ENCODE peak calls at places on chromosomes 5 and 9, in ten cellular contexts. One of them, this sample, is unnamed.

GRCh38 chr9:105994970-105995369 is 300.6 kb downstream of the TMEM38B start:
- DNase-seq in hepatocyte: peak; percentile 26
- DNase-seq in astrocyte of the spinal cord: no peak
- DNase-seq in neural progenitor cell: no peak
- DNase-seq in GM12864: no peak
- DNase-seq in neural crest cell: no peak
- DNase-seq in left ventricle myocardium inferior: no peak
- DNase-seq in HepG2: no peak
- DNase-seq in AG10803: peak; percentile 3
- DNase-seq in kidney epithelial cell: peak; percentile 5
- DNase-seq in this sample: no peak

GRCh38 chr5:160341309-160341874 is 29.0 kb upstream of the CCNJL start:
- DNase-seq in hepatocyte: no peak
- DNase-seq in astrocyte of the spinal cord: no peak
- DNase-seq in neural progenitor cell: no peak
- DNase-seq in GM12864: no peak
- DNase-seq in neural crest cell: no peak
- DNase-seq in left ventricle myocardium inferior: no peak
- DNase-seq in HepG2: no peak
- DNase-seq in AG10803: no peak
- DNase-seq in kidney epithelial cell: no peak
- DNase-seq in this sample: no peak

GRCh38 chr5:40037703-40038102 is 612.9 kb upstream of the DAB2 start:
- DNase-seq in hepatocyte: peak; percentile 13
- DNase-seq in astrocyte of the spinal cord: no peak
- DNase-seq in neural progenitor cell: no peak
- DNase-seq in GM12864: no peak
- DNase-seq in neural crest cell: no peak
- DNase-seq in left ventricle myocardium inferior: no peak
- DNase-seq in HepG2: no peak
- DNase-seq in AG10803: no peak
- DNase-seq in kidney epithelial cell: no peak
- DNase-seq in this sample: no peak

GRCh38 chr5:144361406-144361805 is 190.7 kb downstream of the KCTD16 start:
- DNase-seq in hepatocyte: no peak
- DNase-seq in astrocyte of the spinal cord: no peak
- DNase-seq in neural progenitor cell: no peak
- DNase-seq in GM12864: no peak
- DNase-seq in neural crest cell: no peak
- DNase-seq in left ventricle myocardium inferior: no peak
- DNase-seq in HepG2: no peak
- DNase-seq in AG10803: no peak
- DNase-seq in kidney epithelial cell: no peak
- DNase-seq in this sample: no peak

GRCh38 chr5:78501411-78502338 is 141.3 kb downstream of the SCAMP1 start:
- DNase-seq in hepatocyte: no peak
- DNase-seq in astrocyte of the spinal cord: peak; percentile 46
- DNase-seq in neural progenitor cell: no peak
- DNase-seq in GM12864: no peak
- DNase-seq in neural crest cell: no peak
- DNase-seq in left ventricle myocardium inferior: no peak
- DNase-seq in HepG2: no peak
- DNase-seq in AG10803: peak; percentile 69
- DNase-seq in kidney epithelial cell: no peak
- DNase-seq in this sample: no peak

GRCh38 chr9:70258692-70259511 is at the start of gene SMC5:
- DNase-seq in hepatocyte: peak; percentile 97
- DNase-seq in astrocyte of the spinal cord: peak; percentile 94
- DNase-seq in neural progenitor cell: peak; percentile 93
- DNase-seq in GM12864: peak; percentile 73
- DNase-seq in neural crest cell: peak; percentile 82
- DNase-seq in left ventricle myocardium inferior: peak; percentile 91
- DNase-seq in HepG2: peak; percentile 80
- DNase-seq in AG10803: peak; percentile 93
- DNase-seq in kidney epithelial cell: no peak
- DNase-seq in this sample: peak; percentile 71

GRCh38 chr5:135126688-135127603 is 92.9 kb upstream of the PITX1 start:
- DNase-seq in hepatocyte: no peak
- DNase-seq in astrocyte of the spinal cord: no peak
- DNase-seq in neural progenitor cell: no peak
- DNase-seq in GM12864: no peak
- DNase-seq in neural crest cell: no peak
- DNase-seq in left ventricle myocardium inferior: no peak
- DNase-seq in HepG2: no peak
- DNase-seq in AG10803: no peak
- DNase-seq in kidney epithelial cell: peak; percentile 31
- DNase-seq in this sample: no peak

GRCh38 chr5:1801954-1802295 is 718 bp downstream of the NDUFS6 start:
- DNase-seq in hepatocyte: peak; percentile 37
- DNase-seq in astrocyte of the spinal cord: no peak
- DNase-seq in neural progenitor cell: peak; percentile 51
- DNase-seq in GM12864: no peak
- DNase-seq in neural crest cell: no peak
- DNase-seq in left ventricle myocardium inferior: no peak
- DNase-seq in HepG2: peak; percentile 24
- DNase-seq in AG10803: no peak
- DNase-seq in kidney epithelial cell: no peak
- DNase-seq in this sample: no peak

DNA sequence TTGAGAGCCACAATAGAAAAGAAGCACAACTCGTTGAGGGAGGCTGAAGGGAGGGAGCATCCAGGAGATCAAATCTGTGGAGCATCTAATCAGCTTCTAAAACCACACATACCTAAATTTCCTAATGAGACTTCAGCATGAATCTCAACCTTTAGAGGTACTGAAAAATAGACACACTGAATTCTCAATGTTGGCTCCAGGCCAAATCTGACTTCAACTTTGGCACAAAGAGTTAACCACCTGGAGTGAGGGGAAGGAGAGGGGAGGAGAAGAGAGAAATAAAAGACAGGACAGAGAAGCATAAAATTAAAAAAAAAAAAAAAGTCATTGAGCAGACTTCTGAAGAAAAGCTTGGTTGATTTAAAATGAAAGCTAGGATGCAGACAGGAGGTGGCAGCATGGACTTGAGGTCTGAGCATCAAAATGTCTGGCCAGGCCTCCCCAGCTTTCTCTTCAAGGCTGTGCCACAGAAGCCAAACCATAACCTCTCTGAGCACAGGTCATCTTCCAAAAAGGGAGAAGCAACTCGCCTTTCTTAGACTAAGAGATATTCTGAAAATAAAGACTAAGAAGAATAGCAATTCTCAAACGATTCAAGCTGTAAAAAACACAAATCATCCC is 205.6 kb downstream of the DENND1A start:
- DNase-seq in hepatocyte: peak; percentile 13
- DNase-seq in astrocyte of the spinal cord: peak; percentile 50
- DNase-seq in neural progenitor cell: no peak
- DNase-seq in GM12864: no peak
- DNase-seq in neural crest cell: no peak
- DNase-seq in left ventricle myocardium inferior: no peak
- DNase-seq in HepG2: no peak
- DNase-seq in AG10803: peak; percentile 69
- DNase-seq in kidney epithelial cell: no peak
- DNase-seq in this sample: no peak
- TF ChIP-seq CTCF in hepatocyte: peak; percentile 28
- TF ChIP-seq CTCF in astrocyte of the spinal cord: no peak
- TF ChIP-seq CTCF in neural progenitor cell: peak; percentile 12
- TF ChIP-seq CTCF in GM12864: no peak
- TF ChIP-seq CTCF in neural crest cell: no peak
- TF ChIP-seq CTCF in left ventricle myocardium inferior: peak; percentile 32
- TF ChIP-seq CTCF in HepG2: peak; percentile 35
- TF ChIP-seq CTCF in AG10803: peak; percentile 47
- TF ChIP-seq CTCF in kidney epithelial cell: no peak
- TF ChIP-seq CTCF in this sample: no peak

GRCh38 chr9:129007766-129008468 is 20.2 kb downstream of the SH3GLB2 start:
- DNase-seq in hepatocyte: peak; percentile 2
- DNase-seq in astrocyte of the spinal cord: no peak
- DNase-seq in neural progenitor cell: no peak
- DNase-seq in GM12864: no peak
- DNase-seq in neural crest cell: no peak
- DNase-seq in left ventricle myocardium inferior: no peak
- DNase-seq in HepG2: no peak
- DNase-seq in AG10803: no peak
- DNase-seq in kidney epithelial cell: no peak
- DNase-seq in this sample: no peak

GRCh38 chr9:129008469-129008965 is 19.6 kb downstream of the SH3GLB2 start:
- DNase-seq in hepatocyte: peak; percentile 8
- DNase-seq in astrocyte of the spinal cord: no peak
- DNase-seq in neural progenitor cell: no peak
- DNase-seq in GM12864: no peak
- DNase-seq in neural crest cell: no peak
- DNase-seq in left ventricle myocardium inferior: no peak
- DNase-seq in HepG2: no peak
- DNase-seq in AG10803: no peak
- DNase-seq in kidney epithelial cell: no peak
- DNase-seq in this sample: no peak

GRCh38 chr9:129006328-129007034 is 21.6 kb downstream of the SH3GLB2 start:
- DNase-seq in hepatocyte: peak; percentile 91
- DNase-seq in astrocyte of the spinal cord: peak; percentile 71
- DNase-seq in neural progenitor cell: peak; percentile 86
- DNase-seq in GM12864: no peak
- DNase-seq in neural crest cell: peak; percentile 65
- DNase-seq in left ventricle myocardium inferior: peak; percentile 58
- DNase-seq in HepG2: peak; percentile 67
- DNase-seq in AG10803: peak; percentile 73
- DNase-seq in kidney epithelial cell: no peak
- DNase-seq in this sample: peak; percentile 75

GRCh38 chr9:129005336-129005997 is 22.7 kb downstream of the SH3GLB2 start:
- DNase-seq in hepatocyte: peak; percentile 2
- DNase-seq in astrocyte of the spinal cord: no peak
- DNase-seq in neural progenitor cell: no peak
- DNase-seq in GM12864: no peak
- DNase-seq in neural crest cell: no peak
- DNase-seq in left ventricle myocardium inferior: no peak
- DNase-seq in HepG2: no peak
- DNase-seq in AG10803: no peak
- DNase-seq in kidney epithelial cell: no peak
- DNase-seq in this sample: no peak

DNA sequence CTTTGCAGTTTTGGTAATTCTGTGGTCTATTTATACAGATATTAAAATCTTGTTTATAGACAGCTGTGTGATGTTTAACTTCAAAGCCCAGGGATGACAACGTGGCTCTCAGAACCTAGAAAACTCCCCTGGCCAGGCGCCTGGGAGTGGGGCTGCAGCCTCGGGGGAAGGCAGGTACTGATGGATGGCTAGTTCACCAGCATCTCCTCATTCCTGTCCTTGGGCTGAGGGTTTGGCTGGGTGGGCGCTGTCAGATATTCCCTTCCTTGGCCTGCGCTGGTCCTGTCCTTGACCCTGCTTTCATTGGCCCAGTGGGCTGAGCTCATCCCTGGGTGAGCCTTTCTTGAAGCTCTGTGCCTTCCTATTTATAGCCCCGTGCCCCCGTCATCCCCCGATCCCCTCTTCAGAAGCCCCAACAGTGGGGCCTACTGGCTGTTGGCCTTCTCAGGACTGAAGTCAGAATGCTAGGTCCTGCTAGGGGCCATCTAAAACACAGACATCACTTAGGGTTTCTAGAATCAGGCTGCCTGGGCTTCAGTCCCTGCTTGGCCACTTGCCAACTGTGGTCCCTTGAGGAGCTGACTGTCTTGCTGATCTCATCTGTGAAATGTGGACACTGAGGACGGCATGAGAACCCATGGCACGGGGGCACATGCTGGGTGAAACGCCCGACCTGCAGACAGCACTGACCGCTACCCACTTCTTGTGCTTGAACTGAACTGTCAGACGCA is 20.9 kb downstream of the SH3GLB2 start:
- DNase-seq in hepatocyte: peak; percentile 22
- DNase-seq in astrocyte of the spinal cord: no peak
- DNase-seq in neural progenitor cell: no peak
- DNase-seq in GM12864: no peak
- DNase-seq in neural crest cell: no peak
- DNase-seq in left ventricle myocardium inferior: peak; percentile 62
- DNase-seq in HepG2: no peak
- DNase-seq in AG10803: no peak
- DNase-seq in kidney epithelial cell: no peak
- DNase-seq in this sample: no peak
- TF ChIP-seq CTCF in hepatocyte: no peak
- TF ChIP-seq CTCF in astrocyte of the spinal cord: no peak
- TF ChIP-seq CTCF in neural progenitor cell: no peak
- TF ChIP-seq CTCF in GM12864: no peak
- TF ChIP-seq CTCF in neural crest cell: peak; percentile 12
- TF ChIP-seq CTCF in left ventricle myocardium inferior: peak; percentile 5
- TF ChIP-seq CTCF in HepG2: no peak
- TF ChIP-seq CTCF in AG10803: no peak
- TF ChIP-seq CTCF in kidney epithelial cell: no peak
- TF ChIP-seq CTCF in this sample: no peak

GRCh38 chr9:136751814-136752213 is 3.5 kb upstream of the LCN6 start:
- DNase-seq in hepatocyte: no peak
- DNase-seq in astrocyte of the spinal cord: no peak
- DNase-seq in neural progenitor cell: no peak
- DNase-seq in GM12864: no peak
- DNase-seq in neural crest cell: no peak
- DNase-seq in left ventricle myocardium inferior: no peak
- DNase-seq in HepG2: no peak
- DNase-seq in AG10803: no peak
- DNase-seq in kidney epithelial cell: no peak
- DNase-seq in this sample: no peak
- TF ChIP-seq CTCF in hepatocyte: no peak
- TF ChIP-seq CTCF in astrocyte of the spinal cord: no peak
- TF ChIP-seq CTCF in neural progenitor cell: no peak
- TF ChIP-seq CTCF in GM12864: no peak
- TF ChIP-seq CTCF in neural crest cell: no peak
- TF ChIP-seq CTCF in left ventricle myocardium inferior: no peak
- TF ChIP-seq CTCF in HepG2: no peak
- TF ChIP-seq CTCF in AG10803: no peak
- TF ChIP-seq CTCF in kidney epithelial cell: no peak
- TF ChIP-seq CTCF in this sample: no peak

GRCh38 chr5:59040007-59040803 is 457.3 kb downstream of the RAB3C start:
- DNase-seq in hepatocyte: no peak
- DNase-seq in astrocyte of the spinal cord: peak; percentile 32
- DNase-seq in neural progenitor cell: no peak
- DNase-seq in GM12864: no peak
- DNase-seq in neural crest cell: no peak
- DNase-seq in left ventricle myocardium inferior: no peak
- DNase-seq in HepG2: no peak
- DNase-seq in AG10803: peak; percentile 81
- DNase-seq in kidney epithelial cell: no peak
- DNase-seq in this sample: no peak

GRCh38 chr5:59040804-59041201 is 457.9 kb downstream of the RAB3C start:
- DNase-seq in hepatocyte: no peak
- DNase-seq in astrocyte of the spinal cord: no peak
- DNase-seq in neural progenitor cell: no peak
- DNase-seq in GM12864: no peak
- DNase-seq in neural crest cell: no peak
- DNase-seq in left ventricle myocardium inferior: no peak
- DNase-seq in HepG2: no peak
- DNase-seq in AG10803: no peak
- DNase-seq in kidney epithelial cell: no peak
- DNase-seq in this sample: no peak

GRCh38 chr5:59042201-59042600 is 459.3 kb downstream of the RAB3C start:
- DNase-seq in hepatocyte: no peak
- DNase-seq in astrocyte of the spinal cord: peak; percentile 80
- DNase-seq in neural progenitor cell: no peak
- DNase-seq in GM12864: no peak
- DNase-seq in neural crest cell: no peak
- DNase-seq in left ventricle myocardium inferior: no peak
- DNase-seq in HepG2: no peak
- DNase-seq in AG10803: peak; percentile 68
- DNase-seq in kidney epithelial cell: peak; percentile 61
- DNase-seq in this sample: no peak

GRCh38 chr5:59041355-59041754 is 458.5 kb downstream of the RAB3C start:
- DNase-seq in hepatocyte: no peak
- DNase-seq in astrocyte of the spinal cord: no peak
- DNase-seq in neural progenitor cell: peak; percentile 8
- DNase-seq in GM12864: no peak
- DNase-seq in neural crest cell: no peak
- DNase-seq in left ventricle myocardium inferior: no peak
- DNase-seq in HepG2: no peak
- DNase-seq in AG10803: no peak
- DNase-seq in kidney epithelial cell: no peak
- DNase-seq in this sample: no peak

DNA sequence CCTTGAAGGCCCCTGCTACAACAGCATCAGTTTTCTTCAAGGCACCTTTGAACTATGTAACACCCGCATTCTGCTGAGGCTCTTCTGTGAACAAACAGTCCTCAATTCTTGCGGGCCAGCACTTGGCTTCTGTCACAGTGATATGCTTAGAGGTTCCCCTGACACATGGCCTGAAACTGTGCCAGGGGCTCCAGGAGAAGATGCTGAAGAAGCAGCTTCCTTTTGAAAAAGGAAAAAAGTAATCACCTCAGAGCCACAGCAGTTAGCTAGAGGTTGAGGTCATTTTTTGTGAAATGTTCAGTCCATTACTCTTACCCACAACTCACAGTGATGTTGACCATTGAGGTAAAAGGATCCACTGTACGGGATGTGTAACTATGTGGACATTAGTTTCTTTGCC is 459.8 kb downstream of the RAB3C start:
- DNase-seq in hepatocyte: no peak
- DNase-seq in astrocyte of the spinal cord: peak; percentile 75
- DNase-seq in neural progenitor cell: no peak
- DNase-seq in GM12864: no peak
- DNase-seq in neural crest cell: no peak
- DNase-seq in left ventricle myocardium inferior: peak; percentile 71
- DNase-seq in HepG2: no peak
- DNase-seq in AG10803: no peak
- DNase-seq in kidney epithelial cell: no peak
- DNase-seq in this sample: no peak
- TF ChIP-seq CTCF in hepatocyte: no peak
- TF ChIP-seq CTCF in astrocyte of the spinal cord: no peak
- TF ChIP-seq CTCF in neural progenitor cell: no peak
- TF ChIP-seq CTCF in GM12864: no peak
- TF ChIP-seq CTCF in neural crest cell: no peak
- TF ChIP-seq CTCF in left ventricle myocardium inferior: no peak
- TF ChIP-seq CTCF in HepG2: no peak
- TF ChIP-seq CTCF in AG10803: no peak
- TF ChIP-seq CTCF in kidney epithelial cell: no peak
- TF ChIP-seq CTCF in this sample: no peak

This sample was measured in D721Med.